ENCODE peak calls at places on chromosomes 3 and 15, in ten cellular contexts. W is cardiac muscle cell, U is AG09309, H is heart right ventricle, A is heart left ventricle, C is endodermal cell, B is HCT116, M is upper lobe of right lung, D is uterus, J is HFF-Myc. Y is an unnamed sample.

GRCh38 chr3:27758083-27758482 is 36.0 kb upstream of the EOMES start:
- DNase-seq in W (peak), D (no peak), J (no peak), H (no peak), B (peak), C (no peak), A (no peak), U (peak), M (no peak), Y (no peak)

GRCh38 chr15:66628976-66629723 is 63.4 kb upstream of the LCTL start:
- DNase-seq in U (no peak), A (no peak), J (no peak), D (no peak), B (no peak), W (no peak), H (no peak), C (no peak), M (no peak), Y (no peak)

GRCh38 chr15:60583194-60583593 is 104.3 kb upstream of the ICE2 start:
- DNase-seq in C (no peak), U (no peak), D (no peak), A (no peak), J (no peak), W (no peak), M (no peak), H (no peak), B (no peak), Y (no peak)

GRCh38 chr15:75347222-75348033 is 589 bp downstream of the NEIL1 start:
- DNase-seq in U (no peak), W (peak), H (peak), A (peak), M (peak), J (no peak), D (peak), B (peak), C (peak), Y (peak)

GRCh38 chr15:38824719-38825118 is 260.1 kb upstream of the RASGRP1 start:
- DNase-seq in W (no peak), A (no peak), U (no peak), D (no peak), C (no peak), J (no peak), B (no peak), M (no peak), H (no peak), Y (no peak)

GRCh38 chr3:171640520-171641412 is 169.5 kb downstream of the PLD1 start:
- DNase-seq in D (no peak), B (no peak), W (peak), C (peak), J (peak), M (no peak), A (peak), U (peak), H (no peak), Y (no peak)

GRCh38 chr3:11632564-11632963 is 11.2 kb downstream of the VGLL4 start:
- DNase-seq in H (no peak), M (no peak), U (no peak), A (no peak), D (no peak), B (no peak), J (no peak), C (no peak), W (no peak), Y (no peak)

GRCh38 chr15:34682673-34683072 is 72.1 kb downstream of the GJD2 start:
- DNase-seq in C (no peak), U (no peak), H (no peak), A (no peak), B (peak), M (no peak), J (no peak), D (no peak), W (no peak), Y (no peak)

GRCh38 chr3:15892828-15893227 is 95.0 kb upstream of the ANKRD28 start:
- DNase-seq in H (no peak), D (no peak), C (no peak), U (no peak), A (no peak), B (no peak), J (no peak), W (no peak), M (no peak), Y (no peak)

GRCh38 chr3:149367021-149367840 is 10.2 kb downstream of the TM4SF1 start:
- DNase-seq in A (no peak), U (no peak), C (no peak), D (no peak), J (no peak), W (peak), M (no peak), H (no peak), B (peak), Y (no peak)

GRCh38 chr3:55688154-55688553 is 201.0 kb upstream of the WNT5A start:
- DNase-seq in W (no peak), M (no peak), A (no peak), J (no peak), D (no peak), B (no peak), U (no peak), H (no peak), C (no peak), Y (no peak)

GRCh38 chr3:33360136-33360825 is 79.9 kb downstream of the UBP1 start:
- DNase-seq in M (no peak), C (no peak), D (no peak), J (no peak), A (no peak), H (no peak), B (peak), W (peak), U (peak), Y (no peak)

GRCh38 chr3:43688245-43688650 is 2.5 kb upstream of the ABHD5 start:
- DNase-seq in A (no peak), J (no peak), W (peak), U (no peak), M (no peak), H (no peak), B (no peak), C (no peak), D (no peak), Y (no peak)

GRCh38 chr3:72977463-72977862 is 19.1 kb upstream of the PPP4R2 start:
- DNase-seq in U (peak), B (no peak), J (no peak), M (no peak), H (no peak), A (no peak), D (no peak), C (no peak), W (no peak), Y (no peak)

GRCh38 chr3:193768069-193768391 is 175.0 kb downstream of the OPA1 start:
- DNase-seq in D (no peak), M (no peak), B (no peak), J (no peak), C (peak), A (no peak), W (peak), U (no peak), H (no peak), Y (no peak)

GRCh38 chr3:150216866-150217600 is 191.1 kb upstream of the TSC22D2 start:
- DNase-seq in C (no peak), A (no peak), J (no peak), B (no peak), W (no peak), U (no peak), M (no peak), H (no peak), D (no peak), Y (peak)

GRCh38 chr3:257826-258225 is 61.3 kb downstream of the CHL1 start:
- DNase-seq in B (no peak), W (no peak), C (no peak), M (no peak), J (no peak), U (no peak), D (no peak), A (no peak), H (no peak), Y (no peak)

GRCh38 chr3:127158614-127159221 is 34.2 kb upstream of the PRR23E start:
- DNase-seq in H (no peak), J (no peak), W (peak), U (no peak), M (peak), A (no peak), D (no peak), C (peak), B (no peak), Y (no peak)

GRCh38 chr15:32993285-32993684 is 201.2 kb downstream of the FMN1 start:
- DNase-seq in W (peak), B (no peak), H (no peak), D (no peak), A (no peak), J (no peak), C (no peak), U (no peak), M (no peak), Y (no peak)

GRCh38 chr15:94305133-94305532 is 73.8 kb downstream of the MCTP2 start:
- DNase-seq in J (no peak), W (no peak), M (no peak), C (no peak), B (no peak), A (no peak), H (no peak), U (no peak), D (no peak), Y (no peak)

GRCh38 chr15:69794643-69795461 is 302.9 kb downstream of the TLE3 start:
- DNase-seq in J (no peak), W (peak), C (peak), B (peak), H (peak), D (peak), M (no peak), U (no peak), A (peak), Y (peak)

GRCh38 chr3:101950510-101950909 is 101.2 kb downstream of the NFKBIZ start:
- DNase-seq in W (peak), C (no peak), U (peak), D (no peak), B (no peak), A (no peak), M (no peak), H (no peak), J (peak), Y (no peak)

GRCh38 chr3:184485256-184485655 is 76.3 kb upstream of the EPHB3 start:
- DNase-seq in M (no peak), J (no peak), B (no peak), C (no peak), U (no peak), D (no peak), A (no peak), H (no peak), W (no peak), Y (no peak)

GRCh38 chr15:58490405-58491150 is 58.8 kb downstream of the LIPC start:
- DNase-seq in H (peak), M (no peak), J (no peak), C (no peak), D (no peak), W (no peak), U (no peak), B (no peak), A (peak), Y (no peak)

GRCh38 chr3:98812851-98813374 is 49.8 kb downstream of the ST3GAL6 start:
- DNase-seq in C (no peak), D (no peak), A (no peak), B (no peak), M (peak), U (no peak), W (peak), J (no peak), H (no peak), Y (no peak)

GRCh38 chr3:46089237-46090011 is 62.1 kb upstream of the XCR1 start:
- DNase-seq in W (peak), C (no peak), M (peak), B (no peak), D (no peak), J (no peak), U (peak), H (peak), A (peak), Y (peak)

GRCh38 chr15:37873336-37873735 is 61.1 kb upstream of the TMCO5A start:
- DNase-seq in J (no peak), U (no peak), C (no peak), W (peak), M (no peak), A (no peak), D (no peak), H (no peak), B (no peak), Y (no peak)

GRCh38 chr3:36992806-36993325 is at the start of gene EPM2AIP1:
- DNase-seq in A (peak), C (peak), U (no peak), W (no peak), B (no peak), J (no peak), M (peak), D (no peak), H (no peak), Y (no peak)

GRCh38 chr3:17006143-17006839 is 121.5 kb downstream of the PLCL2 start:
- DNase-seq in C (no peak), J (no peak), H (no peak), D (no peak), M (no peak), B (no peak), W (peak), U (no peak), A (no peak), Y (no peak)

GRCh38 chr3:128326051-128326823 is 140.5 kb downstream of the DNAJB8 start:
- DNase-seq in B (no peak), C (peak), M (no peak), W (no peak), U (no peak), D (no peak), A (no peak), J (no peak), H (no peak), Y (peak)

GRCh38 chr3:184240384-184241140 is 8.2 kb downstream of the ALG3 start:
- DNase-seq in A (no peak), D (no peak), H (no peak), U (no peak), C (peak), J (no peak), B (no peak), W (peak), M (no peak), Y (no peak)

GRCh38 chr3:118828351-118828750 is 206.3 kb downstream of the IGSF11 start:
- DNase-seq in J (no peak), A (no peak), C (no peak), W (no peak), M (no peak), B (no peak), D (no peak), U (no peak), H (no peak), Y (no peak)

DNA sequence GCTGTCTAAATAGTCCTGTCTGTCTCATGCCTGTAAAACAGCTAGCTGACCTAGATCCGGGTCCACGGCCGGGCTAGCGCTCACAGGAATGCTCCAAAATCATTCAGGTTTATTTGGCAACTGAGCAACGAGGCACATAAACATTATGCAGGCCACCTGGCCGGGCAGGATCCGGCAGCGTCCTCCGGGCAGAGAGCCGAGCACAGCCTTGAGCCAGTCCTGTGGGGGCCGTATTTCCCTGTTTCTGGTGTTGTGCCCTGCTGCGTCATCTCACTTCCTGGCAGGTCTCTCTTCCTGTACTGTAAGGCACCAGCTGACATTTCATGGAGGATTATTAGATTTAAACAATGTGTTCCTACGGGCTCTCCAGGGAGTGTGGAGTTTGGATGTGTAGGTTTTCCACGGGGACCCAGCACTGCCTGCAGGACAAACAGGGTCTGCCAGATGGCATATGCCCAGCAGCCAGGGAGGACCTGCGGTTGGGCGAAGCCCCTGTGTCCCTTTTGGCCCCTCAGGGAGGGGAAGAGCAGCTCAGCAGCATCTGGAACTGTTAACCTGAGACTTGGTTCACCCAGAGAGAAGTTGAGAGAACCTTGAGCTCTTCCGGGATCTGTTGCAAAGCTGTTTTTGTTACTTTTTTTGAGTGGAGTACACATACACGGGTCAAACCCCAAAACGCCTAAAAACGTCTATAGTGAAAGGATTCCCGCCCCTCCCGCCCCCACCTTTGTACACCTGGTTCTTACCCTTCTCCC is 16.5 kb upstream of the LRRK1 start:
- DNase-seq in B (no peak), M (peak), A (peak), J (peak), C (peak), U (peak), W (peak), H (peak), D (peak), Y (peak)
- H3K4me3 ChIP-seq in B (no peak), M (peak), A (peak), J (peak), C (no peak), U (peak), W (no peak), H (peak), D (peak), Y (peak)

GRCh38 chr3:31244929-31245817 is 287.6 kb upstream of the STT3B start:
- DNase-seq in B (no peak), D (no peak), U (no peak), C (no peak), A (no peak), M (no peak), J (no peak), W (peak), H (no peak), Y (no peak)
- TF ChIP-seq CTCF in B (no peak), D (no peak), U (no peak), C (peak), A (no peak), M (no peak), J (no peak), W (no peak), H (no peak), Y (no peak)

GRCh38 chr3:195450731-195451229 is 8.0 kb upstream of the ACAP2 start:
- DNase-seq in M (peak), J (peak), H (peak), C (no peak), B (no peak), D (peak), U (peak), W (peak), A (no peak), Y (peak)
- H3K4me3 ChIP-seq in M (no peak), J (no peak), H (no peak), C (no peak), B (no peak), D (no peak), U (no peak), W (no peak), A (no peak), Y (no peak)

GRCh38 chr3:167835359-167835758 is 99.8 kb downstream of the SERPINI1 start:
- DNase-seq in U (no peak), A (no peak), W (no peak), M (no peak), H (no peak), C (no peak), D (no peak), B (no peak), J (no peak), Y (no peak)

GRCh38 chr3:167835953-167836352 is 100.4 kb downstream of the SERPINI1 start:
- DNase-seq in M (no peak), J (no peak), A (no peak), W (no peak), C (no peak), B (no peak), U (no peak), H (no peak), D (no peak), Y (no peak)

GRCh38 chr3:167829057-167829456 is 93.5 kb downstream of the SERPINI1 start:
- DNase-seq in H (no peak), J (no peak), C (no peak), M (no peak), A (no peak), B (no peak), W (peak), D (no peak), U (no peak), Y (no peak)

DNA sequence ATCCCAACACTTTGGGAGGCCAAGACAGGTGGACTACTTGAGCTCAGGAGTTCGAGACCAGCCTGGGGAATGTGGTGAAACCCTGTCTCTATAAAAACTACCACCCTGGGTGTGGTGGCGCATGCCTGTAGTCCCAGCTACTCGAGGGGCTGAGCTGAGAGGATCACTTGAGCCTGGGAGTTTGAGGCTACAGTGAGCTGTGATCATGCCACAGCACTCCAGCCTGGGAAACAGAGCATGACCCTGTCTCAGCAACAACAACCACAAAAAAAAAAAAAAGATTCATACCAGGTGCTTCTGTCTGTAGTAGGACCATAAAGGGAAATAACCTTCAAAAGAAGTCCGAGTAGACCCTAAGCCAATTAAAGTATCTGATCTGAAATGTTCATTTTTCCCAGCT is 94.5 kb downstream of the SERPINI1 start:
- DNase-seq in H (no peak), C (peak), U (no peak), B (no peak), J (no peak), A (no peak), D (no peak), W (no peak), M (no peak), Y (no peak)
- TF ChIP-seq CTCF in H (no peak), C (no peak), U (no peak), B (no peak), J (no peak), A (no peak), D (no peak), W (no peak), M (no peak), Y (no peak)

GRCh38 chr3:29170894-29171582 is 109.8 kb upstream of the RBMS3 start:
- DNase-seq in U (no peak), W (peak), J (no peak), B (no peak), D (no peak), M (no peak), H (no peak), C (no peak), A (no peak), Y (no peak)
- H3K4me3 ChIP-seq in U (no peak), W (no peak), J (no peak), B (no peak), D (no peak), M (no peak), H (no peak), C (no peak), A (no peak), Y (no peak)

GRCh38 chr15:78875107-78875914 is 2.6 kb downstream of the MORF4L1 start:
- DNase-seq in B (no peak), H (no peak), J (no peak), D (no peak), W (no peak), U (no peak), A (no peak), M (no peak), C (peak), Y (no peak)

GRCh38 chr15:78878356-78878755 is 5.7 kb downstream of the MORF4L1 start:
- DNase-seq in D (no peak), W (peak), A (no peak), M (no peak), B (no peak), C (no peak), U (no peak), J (no peak), H (no peak), Y (no peak)

GRCh38 chr15:78872972-78873795 is 494 bp downstream of the MORF4L1 start:
- DNase-seq in U (peak), J (peak), A (peak), B (peak), M (peak), D (peak), C (peak), H (peak), W (peak), Y (peak)

GRCh38 chr15:78872155-78872971 is at the start of gene MORF4L1:
- DNase-seq in B (peak), C (peak), A (peak), H (peak), W (peak), J (peak), U (peak), M (peak), D (peak), Y (peak)

GRCh38 chr15:78873796-78874761 is 1.4 kb downstream of the MORF4L1 start:
- DNase-seq in C (no peak), J (no peak), A (peak), W (no peak), U (no peak), D (peak), M (no peak), B (no peak), H (peak), Y (no peak)
- TF ChIP-seq CTCF in C (no peak), J (no peak), A (no peak), W (no peak), U (no peak), D (no peak), M (no peak), B (no peak), H (no peak), Y (no peak)

DNA sequence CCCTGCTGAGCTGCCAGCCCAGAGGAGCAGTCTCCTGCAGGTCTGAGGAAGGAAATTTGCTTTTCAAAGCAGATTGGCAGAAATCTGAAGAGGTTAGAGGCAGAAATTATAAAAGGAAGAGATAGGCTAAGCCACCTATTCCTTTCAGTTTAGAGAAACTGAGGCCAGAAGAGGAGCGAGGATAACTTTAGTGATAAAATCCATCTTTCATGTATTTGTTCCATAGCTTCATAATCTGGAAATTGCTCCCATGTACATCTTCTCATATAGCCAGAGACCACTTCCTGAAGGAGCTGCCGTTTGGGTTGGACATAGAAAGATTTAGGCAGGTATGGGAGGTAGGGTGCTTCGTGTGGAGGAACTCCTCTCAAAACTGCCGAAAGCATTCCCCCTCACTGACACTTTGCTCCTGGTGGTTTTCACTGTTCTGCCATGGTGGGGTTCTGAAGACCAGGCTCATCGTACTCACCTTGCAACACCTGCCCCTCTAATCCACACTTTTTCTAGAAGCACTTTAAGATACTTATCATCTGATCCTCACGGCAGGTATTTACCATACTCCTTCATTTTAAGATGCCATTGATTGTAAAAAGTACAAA is 670 bp upstream of the ACAP2 start:
- DNase-seq in D (peak), M (no peak), W (no peak), H (no peak), U (no peak), C (peak), J (no peak), B (no peak), A (no peak), Y (no peak)
- H3K4me3 ChIP-seq in D (no peak), M (peak), W (no peak), H (peak), U (peak), C (peak), J (peak), B (peak), A (peak), Y (no peak)

GRCh38 chr3:169744332-169745054 is 20.4 kb downstream of the TERC start:
- DNase-seq in U (no peak), M (no peak), B (no peak), J (no peak), A (no peak), D (no peak), H (no peak), W (peak), C (no peak), Y (no peak)
- TF ChIP-seq CTCF in U (peak), M (peak), B (peak), J (no peak), A (peak), D (peak), H (peak), W (peak), C (peak), Y (no peak)

Y was measured in lower leg skin.